ENCODE peak calls at places on chromosomes 5 and 9, in four cellular contexts. S is uterus, B is suprapubic skin, J is heart right ventricle. F is an unnamed sample. For H3K4me1 and H3K36me3, the result is how much of the 10 kb centered on the place peaks cover.

GRCh38 chr5:96823900-96824351 is 16.2 kb upstream of the ERAP1 start:
- DNase-seq in S (no peak), B (no peak), J (no peak), F (no peak)

GRCh38 chr5:76389513-76390154 is 13.5 kb upstream of the IQGAP2 start:
- DNase-seq in S (no peak), B (no peak), J (no peak), F (no peak)

GRCh38 chr5:160667160-160667559 is 184.9 kb downstream of the ATP10B start:
- DNase-seq in S (no peak), B (no peak), J (no peak), F (no peak)

GRCh38 chr5:72082048-72082447 is 25.2 kb upstream of the MAP1B start:
- DNase-seq in S (no peak), B (no peak), J (no peak), F (no peak)

GRCh38 chr5:60811105-60811504 is 33.0 kb downstream of the ELOVL7 start:
- DNase-seq in S (no peak), B (no peak), J (no peak), F (no peak)

GRCh38 chr9:135308809-135309762 is 170.5 kb upstream of the PPP1R26 start:
- DNase-seq in S (no peak), B (no peak), J (no peak), F (peak)

GRCh38 chr9:8391566-8391965 is 592.0 kb upstream of the DMAC1 start:
- DNase-seq in S (no peak), B (no peak), J (no peak), F (no peak)

GRCh38 chr5:68396722-68397121 is 181.2 kb downstream of the PIK3R1 start:
- DNase-seq in S (no peak), B (no peak), J (no peak), F (no peak)

GRCh38 chr5:110900829-110901228 is 162.0 kb downstream of the SLC25A46 start:
- DNase-seq in S (no peak), B (no peak), J (no peak), F (no peak)

GRCh38 chr9:98551511-98552286 is 157.0 kb downstream of the GABBR2 start:
- DNase-seq in S (no peak), B (no peak), J (no peak), F (no peak)

GRCh38 chr5:102865510-102866314 is 110.6 kb downstream of the PAM start:
- DNase-seq in S (peak), B (peak), J (peak), F (no peak)

GRCh38 chr9:114641974-114642373 is 15.6 kb downstream of the TEX53 start:
- DNase-seq in S (no peak), B (no peak), J (no peak), F (no peak)

GRCh38 chr9:121160025-121160424 is 41.6 kb downstream of the RAB14 start:
- DNase-seq in S (no peak), B (no peak), J (no peak), F (no peak)

GRCh38 chr5:32160228-32160627 is 13.9 kb downstream of the GOLPH3 start:
- DNase-seq in S (no peak), B (no peak), J (no peak), F (no peak)

GRCh38 chr5:944992-945685 is 52.5 kb downstream of the TRIP13 start:
- DNase-seq in S (no peak), B (peak), J (no peak), F (no peak)

GRCh38 chr5:129400395-129400983 is 59.6 kb upstream of the ADAMTS19 start:
- DNase-seq in S (no peak), B (no peak), J (no peak), F (no peak)

GRCh38 chr5:26482076-26482816 is 556.1 kb downstream of the CDH9 start:
- DNase-seq in S (no peak), B (no peak), J (no peak), F (no peak)

GRCh38 chr5:74772359-74772758 is 5.3 kb downstream of the NSA2 start:
- DNase-seq in S (no peak), B (no peak), J (no peak), F (no peak)

GRCh38 chr5:20528471-20528870 is 540.5 kb upstream of the CDH18 start:
- DNase-seq in S (no peak), B (no peak), J (no peak), F (no peak)

GRCh38 chr9:121950441-121950840 is 142.7 kb downstream of the TTLL11 start:
- DNase-seq in S (no peak), B (no peak), J (no peak), F (no peak)

GRCh38 chr5:98772415-98773213 is 849 bp upstream of the RGMB start:
- DNase-seq in S (peak), B (peak), J (peak), F (peak)

GRCh38 chr5:10301842-10302610 is 5.7 kb downstream of the CMBL start:
- DNase-seq in S (no peak), B (no peak), J (peak), F (no peak)

GRCh38 chr5:76954383-76954763 is 1.5 kb downstream of the CRHBP start:
- DNase-seq in S (no peak), B (no peak), J (peak), F (no peak)

DNA sequence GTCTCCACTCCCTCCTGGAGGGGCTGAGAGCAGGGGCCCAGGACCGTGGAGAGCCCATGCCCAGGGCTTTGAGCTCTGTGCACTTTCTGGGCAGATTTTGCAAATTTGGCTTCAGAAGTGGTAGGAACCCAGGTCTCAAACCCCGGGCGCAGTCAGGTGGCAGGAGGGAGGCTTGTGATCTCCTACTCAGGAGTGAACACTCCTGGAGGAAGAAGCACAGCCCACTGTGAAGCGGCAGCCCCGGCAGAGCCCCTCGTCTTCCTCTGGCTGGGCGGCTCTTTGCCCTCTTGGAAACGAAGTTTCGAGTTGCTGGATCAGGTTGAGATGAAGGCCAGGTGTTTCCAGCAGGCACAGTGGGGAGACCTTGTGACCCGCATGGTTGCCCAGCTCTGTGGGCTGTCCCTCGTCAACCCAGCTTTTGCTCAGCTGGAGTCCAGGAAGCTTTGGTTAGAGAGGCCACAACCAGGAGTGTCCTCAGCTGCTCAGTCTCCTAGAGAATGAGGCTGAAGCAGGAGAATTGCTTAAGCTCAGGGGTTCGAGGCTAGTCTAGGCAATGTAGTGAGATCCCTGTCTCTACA is 48.5 kb downstream of the WNK2 start:
- DNase-seq in S (no peak), B (no peak), J (no peak), F (no peak)
- H3K4me1 ChIP-seq in S (under half), B (under half), J (under half), F (under half)

DNA sequence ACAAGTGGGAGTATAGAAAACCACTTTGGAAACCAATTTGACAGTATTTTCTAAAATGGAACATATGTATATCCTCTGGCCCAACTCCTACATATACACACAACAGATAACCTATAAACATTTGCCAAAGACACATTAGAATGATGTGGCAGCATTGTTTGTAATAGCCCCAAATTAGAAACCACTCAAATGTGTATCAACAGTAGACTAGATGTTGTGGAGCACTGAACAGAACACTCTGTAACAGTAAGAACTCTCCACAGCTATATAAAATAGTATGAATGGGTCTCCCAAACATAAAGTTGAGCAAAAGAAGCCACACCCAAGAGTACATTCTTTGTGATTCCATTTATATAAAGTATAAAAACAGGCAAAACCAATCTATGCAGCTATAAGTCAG is 6.1 kb downstream of the ZNF622 start:
- DNase-seq in S (no peak), B (no peak), J (no peak), F (no peak)
- H3K36me3 ChIP-seq in S (under half), B (half or more), J (under half), F (under half)

GRCh38 chr5:148687427-148687826 is 33.1 kb upstream of the HTR4 start:
- DNase-seq in S (no peak), B (no peak), J (no peak), F (no peak)
- TF ChIP-seq CTCF in S (no peak), B (no peak), J (no peak), F (no peak)

GRCh38 chr5:150519560-150519945 is 11.6 kb downstream of the NDST1 start:
- DNase-seq in S (no peak), B (no peak), J (no peak), F (no peak)

GRCh38 chr5:150515446-150515845 is 7.5 kb downstream of the NDST1 start:
- DNase-seq in S (peak), B (no peak), J (no peak), F (no peak)

GRCh38 chr5:150516011-150516410 is 8.1 kb downstream of the NDST1 start:
- DNase-seq in S (no peak), B (no peak), J (no peak), F (no peak)

GRCh38 chr5:150519978-150520377 is 12.0 kb downstream of the NDST1 start:
- DNase-seq in S (no peak), B (no peak), J (no peak), F (no peak)

GRCh38 chr5:150517272-150518152 is 9.6 kb downstream of the NDST1 start:
- DNase-seq in S (no peak), B (no peak), J (peak), F (no peak)
- H3K4me1 ChIP-seq in S (under half), B (half or more), J (under half), F (under half)

GRCh38 chr9:128636556-128637530 is 19.8 kb downstream of the DYNC2I2 start:
- DNase-seq in S (no peak), B (no peak), J (no peak), F (no peak)
- H3K36me3 ChIP-seq in S (under half), B (under half), J (under half), F (under half)

F was measured in CD8-positive, alpha-beta T cell.